ENCODE peak calls at places on chromosomes 16 and 17, in nine cellular contexts. R is substantia nigra, I is body of pancreas, O is amygdala, K is A172, W is mesenchymal stem cell, L is fibroblast of mammary gland, B is iris pigment epithelial cell, U is ACHN. T is an unnamed sample.

GRCh38 chr16:19389246-19389645 is 28.4 kb upstream of the TMC5 start:
- DNase-seq in B (peak; percentile 39), U (peak; percentile 70), I (peak; percentile 81), L (peak; percentile 21), K (peak; percentile 53), R (no peak), O (no peak), W (no peak), T (peak; percentile 90)

GRCh38 chr17:36136031-36136430 is 32.4 kb downstream of the CCL4 start:
- DNase-seq in L (no peak), R (no peak), W (no peak), I (no peak), K (no peak), U (no peak), B (no peak), O (no peak), T (peak; percentile 49)

GRCh38 chr16:3202903-3203539 is 15.0 kb downstream of the OR1F1 start:
- DNase-seq in K (no peak), R (no peak), O (no peak), W (no peak), I (no peak), L (peak; percentile 35), U (no peak), B (no peak), T (no peak)

GRCh38 chr17:82399030-82399429 is 19.1 kb upstream of the HEXD start:
- DNase-seq in U (no peak), O (peak; percentile 13), R (peak; percentile 49), K (peak; percentile 77), L (peak; percentile 99), W (no peak), B (peak; percentile 31), I (no peak), T (no peak)

GRCh38 chr16:68893710-68894705 is 50.7 kb downstream of the TANGO6 start:
- DNase-seq in L (peak; percentile 17), I (peak; percentile 75), O (no peak), B (peak; percentile 42), U (peak; percentile 42), K (peak; percentile 22), R (no peak), W (peak; percentile 30), T (no peak)

GRCh38 chr16:88063201-88063773 is 112.1 kb downstream of the BANP start:
- DNase-seq in U (peak; percentile 19), I (no peak), R (no peak), K (no peak), L (peak; percentile 91), B (peak; percentile 63), O (no peak), W (peak; percentile 9), T (no peak)

GRCh38 chr16:54931757-54932660 is 1.3 kb downstream of the IRX5 start:
- DNase-seq in B (no peak), L (no peak), R (no peak), O (no peak), K (no peak), I (no peak), U (peak; percentile 40), W (no peak), T (no peak)

GRCh38 chr17:45408611-45409421 is 23.9 kb downstream of the ARHGAP27 start:
- DNase-seq in W (no peak), O (no peak), U (no peak), R (no peak), B (no peak), K (no peak), L (no peak), I (no peak), T (peak; percentile 40)

T was measured in left colon.